ENCODE peak calls at places on chromosomes 1 and 21, in seven cellular contexts. W is A673, X is psoas muscle, L is lower lobe of right lung, D is upper lobe of right lung, M is testis, F is tibial artery. N is an unnamed sample.
A peak's percentile ranks its signal among the peaks of the same experiment; 100 is the strongest.

GRCh38 chr1:106798991-106799390 is 257.5 kb upstream of the PRMT6 start:
- DNase-seq in W (peak; percentile 25), X (no peak), L (no peak), D (no peak), M (no peak), F (no peak), N (peak; percentile 96)

GRCh38 chr1:248817065-248817464 is 8.7 kb downstream of the SH3BP5L start:
- DNase-seq in W (no peak), X (no peak), L (no peak), D (no peak), M (no peak), F (no peak), N (no peak)

GRCh38 chr1:6082430-6082971 is 36.8 kb downstream of the KCNAB2 start:
- DNase-seq in W (no peak), X (peak; percentile 50), L (no peak), D (no peak), M (peak; percentile 26), F (peak; percentile 69), N (no peak)

GRCh38 chr1:3713840-3714239 is 38.4 kb upstream of the CCDC27 start:
- DNase-seq in W (no peak), X (no peak), L (no peak), D (no peak), M (no peak), F (no peak), N (no peak)

GRCh38 chr1:231214918-231215675 is 25.9 kb upstream of the GNPAT start:
- DNase-seq in W (no peak), X (no peak), L (no peak), D (no peak), M (no peak), F (no peak), N (no peak)

GRCh38 chr21:41360072-41360821 is 1.6 kb upstream of the MX2 start:
- DNase-seq in W (no peak), X (peak; percentile 65), L (no peak), D (peak; percentile 68), M (no peak), F (peak; percentile 76), N (no peak)

GRCh38 chr21:21295303-21295702 is 297.1 kb downstream of the NCAM2 start:
- DNase-seq in W (no peak), X (no peak), L (no peak), D (no peak), M (no peak), F (no peak), N (no peak)

GRCh38 chr1:172360960-172361359 is 59.5 kb upstream of the C1orf105 start:
- DNase-seq in W (no peak), X (no peak), L (no peak), D (no peak), M (no peak), F (no peak), N (no peak)

GRCh38 chr1:209076688-209077087 is 506.8 kb upstream of the CAMK1G start:
- DNase-seq in W (peak; percentile 50), X (no peak), L (no peak), D (no peak), M (no peak), F (no peak), N (no peak)

GRCh38 chr21:32966120-32966519 is 59.6 kb upstream of the OLIG2 start:
- DNase-seq in W (no peak), X (no peak), L (no peak), D (no peak), M (no peak), F (no peak), N (no peak)

GRCh38 chr1:183812686-183813569 is 8.0 kb downstream of the RGL1 start:
- DNase-seq in W (peak; percentile 62), X (no peak), L (no peak), D (no peak), M (peak; percentile 41), F (peak; percentile 47), N (no peak)

GRCh38 chr1:155267373-155267772 is 5.2 kb upstream of the SCAMP3 start:
- DNase-seq in W (no peak), X (no peak), L (no peak), D (no peak), M (no peak), F (no peak), N (no peak)

GRCh38 chr1:197250616-197251015 is 17.4 kb upstream of the CRB1 start:
- DNase-seq in W (no peak), X (no peak), L (no peak), D (no peak), M (no peak), F (no peak), N (no peak)

GRCh38 chr1:3480369-3480719 is 25.9 kb downstream of the ARHGEF16 start:
- DNase-seq in W (no peak), X (no peak), L (no peak), D (no peak), M (no peak), F (no peak), N (no peak)

GRCh38 chr1:41586230-41586629 is 101.7 kb upstream of the EDN2 start:
- DNase-seq in W (no peak), X (no peak), L (no peak), D (no peak), M (no peak), F (no peak), N (no peak)

GRCh38 chr1:58211857-58212256 is 334.7 kb downstream of the OMA1 start:
- DNase-seq in W (no peak), X (no peak), L (no peak), D (no peak), M (no peak), F (no peak), N (no peak)

GRCh38 chr1:44345187-44345775 is 9.8 kb downstream of the ERI3 start:
- DNase-seq in W (no peak), X (no peak), L (no peak), D (no peak), M (no peak), F (no peak), N (no peak)

GRCh38 chr1:157771666-157772425 is 5.1 kb downstream of the FCRL2 start:
- DNase-seq in W (peak; percentile 96), X (no peak), L (no peak), D (no peak), M (no peak), F (no peak), N (no peak)

GRCh38 chr1:24195874-24196273 is 8.8 kb upstream of the IFNLR1 start:
- DNase-seq in W (no peak), X (no peak), L (no peak), D (no peak), M (no peak), F (no peak), N (no peak)

GRCh38 chr1:212179394-212180076 is 105.7 kb upstream of the PPP2R5A start:
- DNase-seq in W (peak; percentile 83), X (no peak), L (no peak), D (no peak), M (no peak), F (no peak), N (peak; percentile 90)

GRCh38 chr1:205672929-205673328 is 7.4 kb downstream of the SLC45A3 start:
- DNase-seq in W (no peak), X (no peak), L (no peak), D (no peak), M (no peak), F (no peak), N (no peak)

GRCh38 chr1:154866995-154867795 is 2.9 kb downstream of the KCNN3 start:
- DNase-seq in W (peak; percentile 51), X (peak; percentile 67), L (no peak), D (peak; percentile 56), M (no peak), F (no peak), N (no peak)

GRCh38 chr1:86395771-86396502 is at the start of gene ODF2L:
- DNase-seq in W (peak; percentile 90), X (peak; percentile 88), L (peak; percentile 94), D (peak; percentile 96), M (peak; percentile 95), F (peak; percentile 92), N (no peak)

GRCh38 chr1:36247538-36247937 is 23.3 kb downstream of the THRAP3 start:
- DNase-seq in W (no peak), X (no peak), L (no peak), D (no peak), M (no peak), F (no peak), N (no peak)

GRCh38 chr1:28642056-28642846 is 616 bp downstream of the TAF12 start:
- DNase-seq in W (no peak), X (no peak), L (no peak), D (no peak), M (peak; percentile 30), F (no peak), N (no peak)

DNA sequence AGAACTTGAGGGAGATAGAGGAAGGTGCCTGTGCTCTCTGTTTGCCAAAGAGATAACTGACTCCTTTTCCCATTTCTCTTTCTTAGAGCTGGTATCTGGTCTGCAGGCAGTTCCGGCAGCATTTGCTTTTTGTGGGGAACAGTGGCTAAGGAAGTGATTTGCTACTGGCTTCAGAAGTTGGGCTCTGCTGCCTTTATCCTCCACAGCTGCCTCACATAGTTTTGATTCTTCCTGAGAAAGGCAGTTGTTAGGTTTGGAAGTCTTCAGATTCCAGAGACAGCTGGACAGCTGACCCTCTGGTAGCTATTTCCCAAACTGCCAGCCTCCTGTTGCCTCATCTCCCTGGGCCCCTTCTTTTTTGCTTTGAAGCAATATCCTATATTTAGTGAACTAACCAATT is 62.6 kb upstream of the MACF1 start:
- DNase-seq in W (no peak), X (no peak), L (no peak), D (no peak), M (no peak), F (no peak), N (no peak)
- H3K4me3 ChIP-seq in W (no peak overlapping the region), X (no peak overlapping the region), L (no peak overlapping the region), D (peak overlapping the region; percentile 28), M (no peak overlapping the region), F (no peak overlapping the region), N (no peak overlapping the region)

DNA sequence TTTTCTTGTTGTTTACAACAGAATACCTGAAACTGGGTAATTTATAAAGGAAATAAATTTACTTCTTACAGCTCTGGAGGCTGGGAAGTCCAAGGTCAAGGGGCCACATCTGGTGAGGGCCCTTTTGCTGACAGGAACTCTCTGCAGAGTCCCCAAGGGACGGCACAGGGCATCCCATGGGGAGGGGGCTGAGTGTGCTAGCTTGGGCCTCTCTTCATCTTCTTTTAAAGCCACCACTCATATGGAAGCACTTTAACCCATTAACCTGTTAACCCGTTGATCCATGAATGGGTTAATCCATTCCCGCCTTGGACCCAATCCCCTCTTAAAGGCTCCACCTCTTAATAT is 76.3 kb downstream of the OBSCN start:
- DNase-seq in W (no peak), X (peak; percentile 9), L (no peak), D (no peak), M (no peak), F (no peak), N (no peak)
- TF ChIP-seq CTCF in W (no peak), X (no peak), L (no peak), D (no peak), M (no peak), F (no peak), N (no peak)

GRCh38 chr21:42523941-42524340 is 10.3 kb downstream of the SLC37A1 start:
- DNase-seq in W (no peak), X (no peak), L (peak; percentile 43), D (no peak), M (no peak), F (no peak), N (no peak)
- H3K4me3 ChIP-seq in W (no peak overlapping the region), X (peak overlapping the region; percentile 47), L (no peak overlapping the region), D (no peak overlapping the region), M (no peak overlapping the region), F (peak overlapping the region; percentile 54), N (no peak overlapping the region)

DNA sequence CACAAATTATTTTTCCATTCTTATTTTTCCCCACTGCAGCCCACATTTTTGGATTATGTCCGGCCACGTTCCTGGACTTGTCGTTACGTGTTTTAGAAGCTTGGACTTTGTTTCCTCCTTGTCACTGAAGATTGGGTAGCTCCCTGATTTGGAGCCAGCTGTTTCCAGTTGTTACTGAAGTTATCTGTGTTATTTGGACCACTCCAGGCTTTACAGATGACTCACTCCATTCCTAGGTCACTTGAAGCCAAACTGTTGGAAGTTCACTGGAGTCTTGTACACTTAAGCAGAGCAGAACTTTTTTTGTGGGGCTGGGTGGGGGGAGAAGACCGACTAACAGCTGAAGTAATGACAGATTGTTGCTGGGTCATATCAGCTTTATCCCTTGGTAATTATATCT is 12.2 kb upstream of the AXDND1 start:
- DNase-seq in W (no peak), X (no peak), L (no peak), D (no peak), M (peak; percentile 59), F (peak; percentile 63), N (no peak)
- TF ChIP-seq CTCF in W (no peak), X (no peak), L (no peak), D (no peak), M (no peak), F (no peak), N (no peak)

N was measured in retinal pigment epithelial cell.